ENCODE peak calls at places on chromosomes 11 and 22, in four cellular contexts. One of them, this sample, is unnamed.

GRCh38 chr11:30125461-30125860 is 105.4 kb upstream of the FSHB start:
- DNase-seq in K562: no peak
- DNase-seq in HepG2: no peak
- DNase-seq in IMR-90: no peak
- DNase-seq in this sample: no peak

GRCh38 chr11:117815262-117815803 is 9.2 kb downstream of the FXYD2 start:
- DNase-seq in K562: no peak
- DNase-seq in HepG2: no peak
- DNase-seq in IMR-90: no peak
- DNase-seq in this sample: no peak

GRCh38 chr11:107857550-107858216 is 904 bp downstream of the SLC35F2 start:
- DNase-seq in K562: peak; percentile 34
- DNase-seq in HepG2: no peak
- DNase-seq in IMR-90: peak; percentile 41
- DNase-seq in this sample: peak; percentile 18

GRCh38 chr11:72004515-72005346 is 6.0 kb downstream of the IL18BP start:
- DNase-seq in K562: no peak
- DNase-seq in HepG2: no peak
- DNase-seq in IMR-90: no peak
- DNase-seq in this sample: no peak

GRCh38 chr22:40602231-40602630 is 34.3 kb downstream of the MRTFA start:
- DNase-seq in K562: no peak
- DNase-seq in HepG2: no peak
- DNase-seq in IMR-90: no peak
- DNase-seq in this sample: no peak

GRCh38 chr22:46240917-46241316 is 9.2 kb downstream of the CDPF1 start:
- DNase-seq in K562: no peak
- DNase-seq in HepG2: no peak
- DNase-seq in IMR-90: no peak
- DNase-seq in this sample: no peak

GRCh38 chr22:25100972-25101371 is 98.7 kb upstream of the CRYBB3 start:
- DNase-seq in K562: peak; percentile 76
- DNase-seq in HepG2: no peak
- DNase-seq in IMR-90: no peak
- DNase-seq in this sample: no peak

GRCh38 chr11:75797796-75798195 is 17.2 kb upstream of the UVRAG start:
- DNase-seq in K562: no peak
- DNase-seq in HepG2: no peak
- DNase-seq in IMR-90: peak; percentile 16
- DNase-seq in this sample: no peak

GRCh38 chr22:17167486-17167885 is 8.4 kb upstream of the HDHD5 start:
- DNase-seq in K562: no peak
- DNase-seq in HepG2: no peak
- DNase-seq in IMR-90: no peak
- DNase-seq in this sample: no peak

GRCh38 chr11:64225608-64226506 is at the start of the genes NUDT22 and TRPT1:
- DNase-seq in K562: peak; percentile 94
- DNase-seq in HepG2: peak; percentile 77
- DNase-seq in IMR-90: peak; percentile 66
- DNase-seq in this sample: peak; percentile 80

GRCh38 chr11:7630002-7630401 is 43.3 kb downstream of the CYB5R2 start:
- DNase-seq in K562: no peak
- DNase-seq in HepG2: no peak
- DNase-seq in IMR-90: no peak
- DNase-seq in this sample: no peak

GRCh38 chr11:76598426-76598839 is 72.1 kb downstream of the LRRC32 start:
- DNase-seq in K562: peak; percentile 58
- DNase-seq in HepG2: peak; percentile 31
- DNase-seq in IMR-90: peak; percentile 56
- DNase-seq in this sample: peak; percentile 64

GRCh38 chr11:134045799-134046635 is 22.9 kb upstream of the JAM3 start:
- DNase-seq in K562: no peak
- DNase-seq in HepG2: no peak
- DNase-seq in IMR-90: no peak
- DNase-seq in this sample: no peak

GRCh38 chr11:3153291-3153861 is 11.7 kb downstream of the OSBPL5 start:
- DNase-seq in K562: no peak
- DNase-seq in HepG2: no peak
- DNase-seq in IMR-90: peak; percentile 97
- DNase-seq in this sample: no peak

GRCh38 chr11:106733518-106734162 is 284.6 kb downstream of the GUCY1A2 start:
- DNase-seq in K562: no peak
- DNase-seq in HepG2: no peak
- DNase-seq in IMR-90: no peak
- DNase-seq in this sample: no peak

GRCh38 chr22:24409707-24410106 is 17.7 kb upstream of the ADORA2A start:
- DNase-seq in K562: no peak
- DNase-seq in HepG2: no peak
- DNase-seq in IMR-90: no peak
- DNase-seq in this sample: no peak

GRCh38 chr22:17744430-17744829 is 29.8 kb downstream of the BID start:
- DNase-seq in K562: no peak
- DNase-seq in HepG2: no peak
- DNase-seq in IMR-90: no peak
- DNase-seq in this sample: no peak

GRCh38 chr11:122923302-122923701 is 40.7 kb downstream of the JHY start:
- DNase-seq in K562: no peak
- DNase-seq in HepG2: no peak
- DNase-seq in IMR-90: no peak
- DNase-seq in this sample: no peak

GRCh38 chr22:29617922-29618629 is 14.6 kb downstream of the NF2 start:
- DNase-seq in K562: no peak
- DNase-seq in HepG2: no peak
- DNase-seq in IMR-90: peak; percentile 68
- DNase-seq in this sample: no peak

GRCh38 chr11:117597083-117597482 is 199.9 kb downstream of the DSCAML1 start:
- DNase-seq in K562: peak; percentile 59
- DNase-seq in HepG2: peak; percentile 21
- DNase-seq in IMR-90: peak; percentile 32
- DNase-seq in this sample: peak; percentile 38

GRCh38 chr11:95076416-95076815 is 9.7 kb downstream of the SRSF8 start:
- DNase-seq in K562: no peak
- DNase-seq in HepG2: no peak
- DNase-seq in IMR-90: peak; percentile 75
- DNase-seq in this sample: peak; percentile 25

GRCh38 chr22:18115844-18116480 is 5.4 kb downstream of the TUBA8 start:
- DNase-seq in K562: no peak
- DNase-seq in HepG2: no peak
- DNase-seq in IMR-90: no peak
- DNase-seq in this sample: no peak

GRCh38 chr22:43110444-43110926 is at the start of gene BIK:
- DNase-seq in K562: peak; percentile 33
- DNase-seq in HepG2: peak; percentile 51
- DNase-seq in IMR-90: no peak
- DNase-seq in this sample: no peak

GRCh38 chr11:113715273-113715672 is 9.2 kb upstream of the TMPRSS5 start:
- DNase-seq in K562: peak; percentile 67
- DNase-seq in HepG2: no peak
- DNase-seq in IMR-90: no peak
- DNase-seq in this sample: no peak

GRCh38 chr11:117107701-117108590 is 9.7 kb upstream of the SIK3 start:
- DNase-seq in K562: no peak
- DNase-seq in HepG2: no peak
- DNase-seq in IMR-90: peak; percentile 68
- DNase-seq in this sample: no peak

GRCh38 chr11:128926437-128927107 is 16.1 kb downstream of the TP53AIP1 start:
- DNase-seq in K562: no peak
- DNase-seq in HepG2: no peak
- DNase-seq in IMR-90: no peak
- DNase-seq in this sample: no peak
- TF ChIP-seq MAZ in K562: no peak
- TF ChIP-seq MAZ in HepG2: no peak
- TF ChIP-seq MAZ in IMR-90: no peak
- TF ChIP-seq MAZ in this sample: no peak

DNA sequence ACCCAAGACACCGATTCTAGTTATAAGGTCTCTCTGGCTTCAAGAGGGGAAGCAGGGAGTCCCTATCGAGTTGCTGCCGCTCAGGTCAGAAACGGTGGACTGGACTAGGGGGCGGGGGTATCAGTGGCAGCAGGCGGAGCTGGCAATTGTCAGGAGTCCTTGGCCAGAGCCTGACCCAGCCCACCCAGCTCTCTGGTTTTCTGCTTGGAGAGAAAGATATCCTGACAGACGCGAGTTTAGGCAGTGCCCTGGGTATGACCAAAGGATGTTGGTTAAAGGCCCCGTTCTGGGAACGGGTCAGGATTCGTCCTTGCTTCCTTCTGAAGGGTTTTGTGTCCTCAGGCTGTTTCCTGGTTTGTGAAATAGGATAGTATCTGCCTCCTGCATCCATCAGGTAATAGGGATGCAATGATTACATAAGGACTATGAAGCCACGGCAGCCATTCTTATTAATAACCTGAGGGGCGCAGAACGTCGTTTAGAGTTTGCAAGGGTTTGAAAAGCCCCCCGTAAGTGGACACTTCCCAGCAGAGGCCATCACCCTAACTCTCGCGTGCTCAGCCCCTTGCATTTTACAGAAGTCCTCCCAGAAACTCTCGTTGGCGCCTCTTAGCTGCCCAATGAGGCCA is 700 bp upstream of the DEPDC5 start:
- DNase-seq in K562: peak; percentile 85
- DNase-seq in HepG2: peak; percentile 87
- DNase-seq in IMR-90: no peak
- DNase-seq in this sample: no peak
- TF ChIP-seq MAZ in K562: no peak
- TF ChIP-seq MAZ in HepG2: no peak
- TF ChIP-seq MAZ in IMR-90: no peak
- TF ChIP-seq MAZ in this sample: no peak

DNA sequence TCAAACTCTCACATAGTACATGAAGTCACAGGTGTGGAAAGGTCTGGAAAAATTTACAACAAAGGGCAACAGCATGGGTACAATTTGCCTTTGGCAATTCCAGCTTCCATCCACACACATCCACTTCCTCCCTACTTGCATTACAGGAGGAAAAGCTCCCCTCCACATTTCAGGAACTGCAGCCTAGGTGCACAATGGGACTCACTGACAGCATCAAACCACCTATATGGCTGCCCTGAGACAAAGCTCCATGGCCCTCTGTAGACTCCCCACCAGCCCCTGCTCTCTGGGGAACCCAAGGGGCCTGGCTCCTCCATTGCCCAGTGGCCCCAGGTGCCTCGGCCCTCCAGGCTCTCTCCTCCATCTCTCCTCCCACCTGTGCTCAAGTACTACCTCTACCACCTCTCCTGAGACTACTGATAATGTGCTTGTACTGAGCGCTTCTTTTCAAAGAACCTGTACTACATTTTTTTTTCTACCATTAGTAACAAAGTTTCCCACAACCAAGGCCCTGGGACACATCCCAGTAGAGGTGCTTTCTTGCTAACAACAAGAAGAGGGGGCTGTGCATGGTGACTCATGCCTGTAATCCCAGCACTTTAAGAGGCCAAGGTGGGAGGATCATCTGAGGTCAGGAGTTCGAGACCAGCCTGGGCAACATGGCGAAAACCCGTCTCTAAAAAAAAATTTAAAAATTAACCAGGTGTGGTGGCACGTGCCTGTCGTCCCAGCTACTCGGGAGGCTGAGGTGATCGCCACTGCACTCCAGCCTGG is 4.9 kb downstream of the YPEL1 start:
- DNase-seq in K562: peak; percentile 65
- DNase-seq in HepG2: no peak
- DNase-seq in IMR-90: no peak
- DNase-seq in this sample: no peak
- TF ChIP-seq MAZ in K562: no peak
- TF ChIP-seq MAZ in HepG2: no peak
- TF ChIP-seq MAZ in IMR-90: no peak
- TF ChIP-seq MAZ in this sample: no peak

GRCh38 chr11:1176224-1177019 is 18.7 kb downstream of the MUC5AC start:
- DNase-seq in K562: no peak
- DNase-seq in HepG2: no peak
- DNase-seq in IMR-90: no peak
- DNase-seq in this sample: no peak
- TF ChIP-seq MAZ in K562: no peak
- TF ChIP-seq MAZ in HepG2: no peak
- TF ChIP-seq MAZ in IMR-90: no peak
- TF ChIP-seq MAZ in this sample: no peak

GRCh38 chr11:85385561-85385960 is 241.6 kb downstream of the DLG2 start:
- DNase-seq in K562: no peak
- DNase-seq in HepG2: no peak
- DNase-seq in IMR-90: no peak
- DNase-seq in this sample: no peak
- TF ChIP-seq MAZ in K562: no peak
- TF ChIP-seq MAZ in HepG2: no peak
- TF ChIP-seq MAZ in IMR-90: no peak
- TF ChIP-seq MAZ in this sample: no peak

GRCh38 chr22:49372530-49373288 is 455.0 kb downstream of the BRD1 start:
- DNase-seq in K562: peak; percentile 55
- DNase-seq in HepG2: peak; percentile 37
- DNase-seq in IMR-90: no peak
- DNase-seq in this sample: peak; percentile 36
- TF ChIP-seq MAZ in K562: no peak
- TF ChIP-seq MAZ in HepG2: no peak
- TF ChIP-seq MAZ in IMR-90: no peak
- TF ChIP-seq MAZ in this sample: no peak

GRCh38 chr11:45278721-45279120 is 7.4 kb downstream of the SYT13 start:
- DNase-seq in K562: no peak
- DNase-seq in HepG2: no peak
- DNase-seq in IMR-90: no peak
- DNase-seq in this sample: no peak

GRCh38 chr11:45282070-45282469 is 4.1 kb downstream of the SYT13 start:
- DNase-seq in K562: no peak
- DNase-seq in HepG2: no peak
- DNase-seq in IMR-90: no peak
- DNase-seq in this sample: no peak

GRCh38 chr11:45275823-45276222 is 10.3 kb downstream of the SYT13 start:
- DNase-seq in K562: no peak
- DNase-seq in HepG2: no peak
- DNase-seq in IMR-90: no peak
- DNase-seq in this sample: no peak

GRCh38 chr11:45279645-45280044 is 6.5 kb downstream of the SYT13 start:
- DNase-seq in K562: no peak
- DNase-seq in HepG2: no peak
- DNase-seq in IMR-90: no peak
- DNase-seq in this sample: no peak

DNA sequence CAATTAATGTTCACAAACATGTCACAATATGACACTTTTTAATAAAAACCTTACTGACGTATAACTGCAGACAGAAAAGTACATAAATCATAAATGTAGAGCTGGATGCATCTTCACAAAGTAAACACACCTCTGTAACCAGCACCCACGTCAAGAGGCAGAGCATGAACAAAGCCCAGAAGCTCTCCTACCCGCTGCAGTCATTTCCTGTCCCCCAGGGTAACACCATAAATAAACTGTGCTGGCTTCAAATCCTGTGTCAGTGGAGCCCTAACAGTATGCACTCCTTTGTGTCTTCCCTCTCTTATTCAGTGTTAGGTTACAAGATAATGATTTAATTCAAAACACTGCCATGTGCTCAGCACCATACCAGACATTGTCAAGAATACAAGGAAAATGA is 5.7 kb downstream of the SYT13 start:
- DNase-seq in K562: no peak
- DNase-seq in HepG2: no peak
- DNase-seq in IMR-90: peak; percentile 0
- DNase-seq in this sample: no peak
- TF ChIP-seq MAZ in K562: no peak
- TF ChIP-seq MAZ in HepG2: no peak
- TF ChIP-seq MAZ in IMR-90: no peak
- TF ChIP-seq MAZ in this sample: no peak

GRCh38 chr22:37259540-37260029 is 15.5 kb upstream of the RAC2 start:
- DNase-seq in K562: peak; percentile 68
- DNase-seq in HepG2: no peak
- DNase-seq in IMR-90: peak; percentile 61
- DNase-seq in this sample: peak; percentile 44
- TF ChIP-seq MAZ in K562: no peak
- TF ChIP-seq MAZ in HepG2: no peak
- TF ChIP-seq MAZ in IMR-90: no peak
- TF ChIP-seq MAZ in this sample: no peak

GRCh38 chr22:44707752-44708151 is 5.7 kb downstream of the PRR5 start:
- DNase-seq in K562: no peak
- DNase-seq in HepG2: no peak
- DNase-seq in IMR-90: peak; percentile 70
- DNase-seq in this sample: no peak
- TF ChIP-seq MAZ in K562: no peak
- TF ChIP-seq MAZ in HepG2: no peak
- TF ChIP-seq MAZ in IMR-90: no peak
- TF ChIP-seq MAZ in this sample: no peak

This sample was measured in A549.